ENCODE peak calls at places on chromosomes 3 and 15, in six cellular contexts. Z is CD4-positive, CD25-positive, alpha-beta regulatory T cell; U is GM12865; A is hepatic stellate cell; X is ELF-1; L is RCC 7860. J is an unnamed sample.

GRCh38 chr3:155785662-155786295 is 20.3 kb downstream of the C3orf33 start:
- DNase-seq in L (no peak), Z (peak), A (no peak), U (no peak), X (no peak), J (no peak)

GRCh38 chr15:85545185-85545584 is 164.8 kb downstream of the AKAP13 start:
- DNase-seq in L (no peak), A (no peak), Z (no peak), U (no peak), X (no peak), J (no peak)

GRCh38 chr3:101383156-101383575 is 62.8 kb upstream of the IMPG2 start:
- DNase-seq in A (peak), Z (no peak), X (peak), U (no peak), L (no peak), J (no peak)

GRCh38 chr15:59160880-59161593 is 45.6 kb upstream of the LDHAL6B start:
- DNase-seq in U (peak), X (peak), L (no peak), Z (peak), A (no peak), J (no peak)

GRCh38 chr3:81249540-81250029 is 511.9 kb downstream of the GBE1 start:
- DNase-seq in L (peak), Z (no peak), X (no peak), A (peak), U (peak), J (peak)

GRCh38 chr3:126557761-126558160 is 971 bp downstream of the C3orf22 start:
- DNase-seq in X (no peak), L (no peak), A (no peak), Z (no peak), U (no peak), J (no peak)

GRCh38 chr3:173993299-173993698 is 595.8 kb downstream of the NLGN1 start:
- DNase-seq in U (peak), A (peak), X (no peak), L (peak), Z (no peak), J (peak)

GRCh38 chr3:194009892-194010533 is 125.9 kb upstream of the HES1 start:
- DNase-seq in A (no peak), L (no peak), U (no peak), X (peak), Z (no peak), J (no peak)

GRCh38 chr3:169266351-169266750 is 397.2 kb downstream of the MECOM start:
- DNase-seq in X (no peak), Z (no peak), A (no peak), L (no peak), U (no peak), J (no peak)

GRCh38 chr15:31254431-31255175 is 72.0 kb upstream of the KLF13 start:
- DNase-seq in U (peak), X (no peak), L (no peak), Z (no peak), A (peak), J (peak)

GRCh38 chr15:75024102-75024636 is 779 bp downstream of the PPCDC start:
- DNase-seq in A (peak), Z (peak), U (peak), L (no peak), X (peak), J (no peak)

GRCh38 chr3:63679181-63679580 is 26.7 kb downstream of the SNTN start:
- DNase-seq in Z (no peak), L (no peak), U (no peak), A (no peak), X (no peak), J (no peak)

J was measured in HTR-8/SVneo.